ENCODE peak calls at places on chromosome 13, in five cellular contexts. C is cardiac fibroblast, T is activated gamma-delta T cell treated with Interleukin-2 at 50 U/mL for 16 hours, E is GM13976, G is ELR. I is an unnamed sample.

GRCh38 chr13:27270594-27271520 is at the start of gene RASL11A:
- DNase-seq in C (peak), T (peak), E (peak), G (peak), I (peak)

GRCh38 chr13:44417446-44417845 is 43.8 kb downstream of the SERP2 start:
- DNase-seq in C (no peak), T (no peak), E (no peak), G (no peak), I (no peak)

GRCh38 chr13:114258589-114258988 is 22.8 kb upstream of the UPF3A start:
- DNase-seq in C (no peak), T (no peak), E (no peak), G (no peak), I (no peak)

GRCh38 chr13:111911754-111912452 is 155.0 kb upstream of the SOX1 start:
- DNase-seq in C (no peak), T (no peak), E (no peak), G (no peak), I (no peak)

GRCh38 chr13:27922974-27923612 is 3.3 kb downstream of the PDX1 start:
- DNase-seq in C (no peak), T (no peak), E (peak), G (no peak), I (no peak)

GRCh38 chr13:72221276-72221962 is 354.4 kb upstream of the DACH1 start:
- DNase-seq in C (peak), T (no peak), E (peak), G (peak), I (peak)

GRCh38 chr13:95180513-95181245 is 120.6 kb downstream of the ABCC4 start:
- DNase-seq in C (no peak), T (no peak), E (no peak), G (no peak), I (no peak)

GRCh38 chr13:95676100-95676774 is 702 bp upstream of the DNAJC3 start:
- DNase-seq in C (peak), T (peak), E (no peak), G (peak), I (peak)

GRCh38 chr13:76350399-76350798 is 535.8 kb downstream of the KCTD12 start:
- DNase-seq in C (no peak), T (no peak), E (no peak), G (no peak), I (no peak)

GRCh38 chr13:113064000-113064533 is 41.5 kb upstream of the F7 start:
- DNase-seq in C (no peak), T (no peak), E (no peak), G (no peak), I (no peak)

I was measured in GM12865.